ENCODE peak calls at places on chromosomes 4 and X, in six cellular contexts. J is upper lobe of right lung; Z is stimulated activated CD4-positive, alpha-beta T cell treated with anti-CD3 and anti-CD28 coated beads, Interleukin-2, amount 100 ng/mL, for 24 hours; R is fibroblast of lung; P is GM18507; F is LoVo. O is an unnamed sample.

GRCh38 chr4:1339489-1339888 is 7.5 kb upstream of the UVSSA start:
- DNase-seq in J (no peak), Z (no peak), R (no peak), P (no peak), F (no peak), O (no peak)

GRCh38 chr4:170122252-170122651 is 32.5 kb upstream of the AADAT start:
- DNase-seq in J (no peak), Z (no peak), R (no peak), P (no peak), F (no peak), O (no peak)

GRCh38 chr4:71130827-71131603 is 137.6 kb downstream of the DCK start:
- DNase-seq in J (no peak), Z (no peak), R (peak; percentile 61), P (no peak), F (no peak), O (no peak)

GRCh38 chr4:150149381-150149780 is 71.1 kb downstream of the DCLK2 start:
- DNase-seq in J (no peak), Z (no peak), R (peak; percentile 34), P (no peak), F (no peak), O (no peak)

GRCh38 chrX:10189317-10190268 is 32.8 kb downstream of the CLCN4 start:
- DNase-seq in J (peak; percentile 66), Z (peak; percentile 69), R (peak; percentile 64), P (no peak), F (peak; percentile 32), O (peak; percentile 66)

GRCh38 chrX:22652596-22652995 is 347.2 kb upstream of the DDX53 start:
- DNase-seq in J (no peak), Z (no peak), R (peak; percentile 40), P (no peak), F (peak; percentile 1), O (no peak)

GRCh38 chr4:108303488-108304177 is 134.9 kb upstream of the LEF1 start:
- DNase-seq in J (no peak), Z (no peak), R (peak; percentile 22), P (no peak), F (peak; percentile 5), O (no peak)

GRCh38 chr4:41176357-41176756 is 38.0 kb downstream of the APBB2 start:
- DNase-seq in J (no peak), Z (no peak), R (peak; percentile 71), P (no peak), F (no peak), O (no peak)

GRCh38 chrX:47384502-47384901 is 14.1 kb downstream of the ZNF157 start:
- DNase-seq in J (no peak), Z (peak; percentile 73), R (peak; percentile 71), P (no peak), F (peak; percentile 39), O (peak; percentile 67)

GRCh38 chrX:153029875-153030274 is 26.4 kb upstream of the PNMA3 start:
- DNase-seq in J (no peak), Z (no peak), R (no peak), P (no peak), F (no peak), O (no peak)

GRCh38 chrX:25618248-25618647 is 519.9 kb upstream of the MAGEB18 start:
- DNase-seq in J (no peak), Z (no peak), R (no peak), P (no peak), F (no peak), O (no peak)

GRCh38 chr4:73869130-73870055 is at the start of gene CXCL1:
- DNase-seq in J (peak; percentile 76), Z (no peak), R (no peak), P (no peak), F (peak; percentile 54), O (no peak)

GRCh38 chrX:2703991-2704369 is 12.9 kb downstream of the CD99 start:
- DNase-seq in J (no peak), Z (no peak), R (no peak), P (no peak), F (no peak), O (no peak)

GRCh38 chr4:5069916-5070315 is 18.6 kb downstream of the STK32B start:
- DNase-seq in J (no peak), Z (no peak), R (no peak), P (no peak), F (no peak), O (no peak)

GRCh38 chrX:46836701-46837542 is at the start of gene RP2:
- DNase-seq in J (peak; percentile 95), Z (peak; percentile 86), R (peak; percentile 95), P (peak; percentile 60), F (peak; percentile 86), O (peak; percentile 88)

GRCh38 chr4:182143822-182144620 is 99.2 kb upstream of the TENM3 start:
- DNase-seq in J (peak; percentile 63), Z (no peak), R (peak; percentile 82), P (no peak), F (peak; percentile 49), O (no peak)

GRCh38 chrX:149540621-149541520 is at the start of gene EOLA1:
- DNase-seq in J (peak; percentile 93), Z (peak; percentile 86), R (peak; percentile 96), P (no peak), F (peak; percentile 81), O (peak; percentile 92)

GRCh38 chrX:124497386-124497785 is 151.0 kb downstream of the SH2D1A start:
- DNase-seq in J (no peak), Z (no peak), R (no peak), P (no peak), F (no peak), O (no peak)

GRCh38 chrX:40086569-40087335 is 11.0 kb downstream of the BCOR start:
- DNase-seq in J (no peak), Z (no peak), R (peak; percentile 79), P (no peak), F (no peak), O (no peak)

GRCh38 chr4:118981839-118982381 is 93.3 kb downstream of the SYNPO2 start:
- DNase-seq in J (no peak), Z (peak; percentile 49), R (peak; percentile 86), P (peak; percentile 33), F (peak; percentile 76), O (peak; percentile 60)

GRCh38 chr4:115678425-115678941 is 565.1 kb upstream of the NDST4 start:
- DNase-seq in J (no peak), Z (no peak), R (no peak), P (no peak), F (no peak), O (no peak)

GRCh38 chrX:45422216-45422925 is 221.7 kb upstream of the DIPK2B start:
- DNase-seq in J (no peak), Z (no peak), R (peak; percentile 12), P (no peak), F (no peak), O (no peak)

GRCh38 chrX:34585561-34585960 is 71.5 kb downstream of the TMEM47 start:
- DNase-seq in J (no peak), Z (no peak), R (no peak), P (no peak), F (no peak), O (no peak)